ENCODE peak calls at places on chromosomes 2 and 18, in ten cellular contexts. One of them, this sample, is unnamed.

GRCh38 chr18:11689972-11690570 is 1.0 kb downstream of the GNAL start:
- DNase-seq in tibial nerve: no peak
- DNase-seq in ascending aorta: no peak
- DNase-seq in left lung: no peak
- DNase-seq in WTC11: no peak
- DNase-seq in epithelial cell of esophagus: peak
- DNase-seq in glutamatergic neuron: peak
- DNase-seq in cardiac muscle cell: peak
- DNase-seq in HCT116: no peak
- DNase-seq in neural crest cell: no peak
- DNase-seq in this sample: no peak

GRCh38 chr18:35618703-35619102 is 37.2 kb downstream of the GALNT1 start:
- DNase-seq in tibial nerve: no peak
- DNase-seq in ascending aorta: no peak
- DNase-seq in left lung: no peak
- DNase-seq in WTC11: no peak
- DNase-seq in epithelial cell of esophagus: no peak
- DNase-seq in glutamatergic neuron: no peak
- DNase-seq in cardiac muscle cell: no peak
- DNase-seq in HCT116: no peak
- DNase-seq in neural crest cell: no peak
- DNase-seq in this sample: no peak

GRCh38 chr18:28961669-28962228 is 784.8 kb upstream of the CDH2 start:
- DNase-seq in tibial nerve: no peak
- DNase-seq in ascending aorta: no peak
- DNase-seq in left lung: no peak
- DNase-seq in WTC11: peak
- DNase-seq in epithelial cell of esophagus: peak
- DNase-seq in glutamatergic neuron: peak
- DNase-seq in cardiac muscle cell: peak
- DNase-seq in HCT116: peak
- DNase-seq in neural crest cell: peak
- DNase-seq in this sample: no peak

GRCh38 chr2:110777531-110778311 is 45.3 kb downstream of the ACOXL start:
- DNase-seq in tibial nerve: no peak
- DNase-seq in ascending aorta: no peak
- DNase-seq in left lung: no peak
- DNase-seq in WTC11: no peak
- DNase-seq in epithelial cell of esophagus: no peak
- DNase-seq in glutamatergic neuron: no peak
- DNase-seq in cardiac muscle cell: no peak
- DNase-seq in HCT116: no peak
- DNase-seq in neural crest cell: no peak
- DNase-seq in this sample: no peak

GRCh38 chr2:133341575-133341974 is 226.7 kb downstream of the NCKAP5 start:
- DNase-seq in tibial nerve: no peak
- DNase-seq in ascending aorta: no peak
- DNase-seq in left lung: no peak
- DNase-seq in WTC11: no peak
- DNase-seq in epithelial cell of esophagus: no peak
- DNase-seq in glutamatergic neuron: no peak
- DNase-seq in cardiac muscle cell: no peak
- DNase-seq in HCT116: no peak
- DNase-seq in neural crest cell: no peak
- DNase-seq in this sample: no peak

GRCh38 chr2:159713691-159714585 is 1.6 kb downstream of the MARCHF7 start:
- DNase-seq in tibial nerve: no peak
- DNase-seq in ascending aorta: no peak
- DNase-seq in left lung: no peak
- DNase-seq in WTC11: no peak
- DNase-seq in epithelial cell of esophagus: peak
- DNase-seq in glutamatergic neuron: no peak
- DNase-seq in cardiac muscle cell: peak
- DNase-seq in HCT116: no peak
- DNase-seq in neural crest cell: no peak
- DNase-seq in this sample: no peak

GRCh38 chr2:228548230-228548629 is 366.7 kb upstream of the SPHKAP start:
- DNase-seq in tibial nerve: no peak
- DNase-seq in ascending aorta: no peak
- DNase-seq in left lung: no peak
- DNase-seq in WTC11: no peak
- DNase-seq in epithelial cell of esophagus: peak
- DNase-seq in glutamatergic neuron: no peak
- DNase-seq in cardiac muscle cell: no peak
- DNase-seq in HCT116: no peak
- DNase-seq in neural crest cell: no peak
- DNase-seq in this sample: no peak

GRCh38 chr2:240670402-240670801 is 12.3 kb downstream of the AQP12B start:
- DNase-seq in tibial nerve: no peak
- DNase-seq in ascending aorta: no peak
- DNase-seq in left lung: no peak
- DNase-seq in WTC11: no peak
- DNase-seq in epithelial cell of esophagus: no peak
- DNase-seq in glutamatergic neuron: no peak
- DNase-seq in cardiac muscle cell: no peak
- DNase-seq in HCT116: no peak
- DNase-seq in neural crest cell: no peak
- DNase-seq in this sample: no peak

GRCh38 chr18:13414542-13414941 is 196.0 kb downstream of the LDLRAD4 start:
- DNase-seq in tibial nerve: no peak
- DNase-seq in ascending aorta: no peak
- DNase-seq in left lung: no peak
- DNase-seq in WTC11: no peak
- DNase-seq in epithelial cell of esophagus: no peak
- DNase-seq in glutamatergic neuron: no peak
- DNase-seq in cardiac muscle cell: no peak
- DNase-seq in HCT116: no peak
- DNase-seq in neural crest cell: no peak
- DNase-seq in this sample: no peak

GRCh38 chr18:24987933-24988840 is 363.8 kb downstream of the ZNF521 start:
- DNase-seq in tibial nerve: peak
- DNase-seq in ascending aorta: no peak
- DNase-seq in left lung: no peak
- DNase-seq in WTC11: no peak
- DNase-seq in epithelial cell of esophagus: peak
- DNase-seq in glutamatergic neuron: no peak
- DNase-seq in cardiac muscle cell: no peak
- DNase-seq in HCT116: no peak
- DNase-seq in neural crest cell: no peak
- DNase-seq in this sample: no peak

GRCh38 chr2:225041871-225042799 is at the start of gene DOCK10:
- DNase-seq in tibial nerve: no peak
- DNase-seq in ascending aorta: no peak
- DNase-seq in left lung: peak
- DNase-seq in WTC11: peak
- DNase-seq in epithelial cell of esophagus: peak
- DNase-seq in glutamatergic neuron: peak
- DNase-seq in cardiac muscle cell: peak
- DNase-seq in HCT116: no peak
- DNase-seq in neural crest cell: peak
- DNase-seq in this sample: peak

GRCh38 chr18:68504441-68505221 is 210.3 kb downstream of the TMX3 start:
- DNase-seq in tibial nerve: no peak
- DNase-seq in ascending aorta: no peak
- DNase-seq in left lung: no peak
- DNase-seq in WTC11: no peak
- DNase-seq in epithelial cell of esophagus: no peak
- DNase-seq in glutamatergic neuron: no peak
- DNase-seq in cardiac muscle cell: no peak
- DNase-seq in HCT116: no peak
- DNase-seq in neural crest cell: no peak
- DNase-seq in this sample: no peak

GRCh38 chr18:56030060-56030459 is 442.1 kb upstream of the TCF4 start:
- DNase-seq in tibial nerve: no peak
- DNase-seq in ascending aorta: no peak
- DNase-seq in left lung: no peak
- DNase-seq in WTC11: no peak
- DNase-seq in epithelial cell of esophagus: no peak
- DNase-seq in glutamatergic neuron: no peak
- DNase-seq in cardiac muscle cell: no peak
- DNase-seq in HCT116: no peak
- DNase-seq in neural crest cell: no peak
- DNase-seq in this sample: no peak

GRCh38 chr2:127024769-127025356 is 82.1 kb downstream of the BIN1 start:
- DNase-seq in tibial nerve: no peak
- DNase-seq in ascending aorta: no peak
- DNase-seq in left lung: peak
- DNase-seq in WTC11: peak
- DNase-seq in epithelial cell of esophagus: peak
- DNase-seq in glutamatergic neuron: peak
- DNase-seq in cardiac muscle cell: peak
- DNase-seq in HCT116: no peak
- DNase-seq in neural crest cell: peak
- DNase-seq in this sample: no peak

GRCh38 chr2:151789055-151789834 is 39.0 kb downstream of the ARL5A start:
- DNase-seq in tibial nerve: no peak
- DNase-seq in ascending aorta: no peak
- DNase-seq in left lung: no peak
- DNase-seq in WTC11: no peak
- DNase-seq in epithelial cell of esophagus: no peak
- DNase-seq in glutamatergic neuron: no peak
- DNase-seq in cardiac muscle cell: no peak
- DNase-seq in HCT116: no peak
- DNase-seq in neural crest cell: no peak
- DNase-seq in this sample: no peak

GRCh38 chr2:151786077-151786476 is 42.1 kb downstream of the ARL5A start:
- DNase-seq in tibial nerve: no peak
- DNase-seq in ascending aorta: no peak
- DNase-seq in left lung: no peak
- DNase-seq in WTC11: no peak
- DNase-seq in epithelial cell of esophagus: no peak
- DNase-seq in glutamatergic neuron: no peak
- DNase-seq in cardiac muscle cell: no peak
- DNase-seq in HCT116: no peak
- DNase-seq in neural crest cell: no peak
- DNase-seq in this sample: no peak

GRCh38 chr2:151782378-151783132 is 45.7 kb downstream of the ARL5A start:
- DNase-seq in tibial nerve: no peak
- DNase-seq in ascending aorta: no peak
- DNase-seq in left lung: no peak
- DNase-seq in WTC11: no peak
- DNase-seq in epithelial cell of esophagus: no peak
- DNase-seq in glutamatergic neuron: no peak
- DNase-seq in cardiac muscle cell: no peak
- DNase-seq in HCT116: no peak
- DNase-seq in neural crest cell: no peak
- DNase-seq in this sample: no peak

GRCh38 chr2:151783133-151783520 is 45.1 kb downstream of the ARL5A start:
- DNase-seq in tibial nerve: no peak
- DNase-seq in ascending aorta: no peak
- DNase-seq in left lung: no peak
- DNase-seq in WTC11: no peak
- DNase-seq in epithelial cell of esophagus: no peak
- DNase-seq in glutamatergic neuron: no peak
- DNase-seq in cardiac muscle cell: no peak
- DNase-seq in HCT116: no peak
- DNase-seq in neural crest cell: no peak
- DNase-seq in this sample: no peak

DNA sequence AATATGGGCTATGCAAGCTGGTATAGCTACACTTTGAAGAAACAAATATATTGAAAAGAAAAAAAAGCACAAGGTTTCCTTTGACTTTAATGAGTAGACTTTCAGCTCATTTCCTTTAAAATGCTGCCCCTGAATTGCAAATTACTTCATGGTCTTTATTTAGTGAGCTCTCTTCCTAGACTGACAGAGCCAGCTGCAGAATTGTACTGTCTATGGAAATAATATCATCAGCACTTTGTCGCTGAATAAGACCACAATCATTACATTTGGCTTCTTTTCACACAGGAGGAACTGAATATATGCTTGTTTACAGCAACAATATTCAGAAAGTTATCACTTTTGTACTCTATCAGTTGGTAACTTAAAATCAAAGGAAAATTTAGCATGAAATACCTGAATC is 41.7 kb downstream of the ARL5A start:
- DNase-seq in tibial nerve: no peak
- DNase-seq in ascending aorta: no peak
- DNase-seq in left lung: no peak
- DNase-seq in WTC11: no peak
- DNase-seq in epithelial cell of esophagus: no peak
- DNase-seq in glutamatergic neuron: no peak
- DNase-seq in cardiac muscle cell: no peak
- DNase-seq in HCT116: no peak
- DNase-seq in neural crest cell: no peak
- DNase-seq in this sample: no peak
- TF ChIP-seq CTCF in tibial nerve: no peak
- TF ChIP-seq CTCF in ascending aorta: no peak
- TF ChIP-seq CTCF in left lung: no peak
- TF ChIP-seq CTCF in WTC11: no peak
- TF ChIP-seq CTCF in epithelial cell of esophagus: no peak
- TF ChIP-seq CTCF in glutamatergic neuron: no peak
- TF ChIP-seq CTCF in cardiac muscle cell: no peak
- TF ChIP-seq CTCF in HCT116: no peak
- TF ChIP-seq CTCF in neural crest cell: no peak
- TF ChIP-seq CTCF in this sample: no peak

GRCh38 chr18:1103567-1103966 is 198.9 kb downstream of the ADCYAP1 start:
- DNase-seq in tibial nerve: no peak
- DNase-seq in ascending aorta: no peak
- DNase-seq in left lung: no peak
- DNase-seq in WTC11: no peak
- DNase-seq in epithelial cell of esophagus: no peak
- DNase-seq in glutamatergic neuron: no peak
- DNase-seq in cardiac muscle cell: no peak
- DNase-seq in HCT116: no peak
- DNase-seq in neural crest cell: no peak
- DNase-seq in this sample: no peak
- TF ChIP-seq CTCF in tibial nerve: no peak
- TF ChIP-seq CTCF in ascending aorta: no peak
- TF ChIP-seq CTCF in left lung: no peak
- TF ChIP-seq CTCF in WTC11: no peak
- TF ChIP-seq CTCF in epithelial cell of esophagus: no peak
- TF ChIP-seq CTCF in glutamatergic neuron: no peak
- TF ChIP-seq CTCF in cardiac muscle cell: no peak
- TF ChIP-seq CTCF in HCT116: no peak
- TF ChIP-seq CTCF in neural crest cell: no peak
- TF ChIP-seq CTCF in this sample: no peak

GRCh38 chr2:115384399-115384798 is 942.0 kb downstream of the DPP10 start:
- DNase-seq in tibial nerve: no peak
- DNase-seq in ascending aorta: no peak
- DNase-seq in left lung: no peak
- DNase-seq in WTC11: no peak
- DNase-seq in epithelial cell of esophagus: no peak
- DNase-seq in glutamatergic neuron: no peak
- DNase-seq in cardiac muscle cell: no peak
- DNase-seq in HCT116: no peak
- DNase-seq in neural crest cell: no peak
- DNase-seq in this sample: no peak
- TF ChIP-seq CTCF in tibial nerve: no peak
- TF ChIP-seq CTCF in ascending aorta: no peak
- TF ChIP-seq CTCF in left lung: no peak
- TF ChIP-seq CTCF in WTC11: no peak
- TF ChIP-seq CTCF in epithelial cell of esophagus: no peak
- TF ChIP-seq CTCF in glutamatergic neuron: no peak
- TF ChIP-seq CTCF in cardiac muscle cell: no peak
- TF ChIP-seq CTCF in HCT116: no peak
- TF ChIP-seq CTCF in neural crest cell: no peak
- TF ChIP-seq CTCF in this sample: no peak

DNA sequence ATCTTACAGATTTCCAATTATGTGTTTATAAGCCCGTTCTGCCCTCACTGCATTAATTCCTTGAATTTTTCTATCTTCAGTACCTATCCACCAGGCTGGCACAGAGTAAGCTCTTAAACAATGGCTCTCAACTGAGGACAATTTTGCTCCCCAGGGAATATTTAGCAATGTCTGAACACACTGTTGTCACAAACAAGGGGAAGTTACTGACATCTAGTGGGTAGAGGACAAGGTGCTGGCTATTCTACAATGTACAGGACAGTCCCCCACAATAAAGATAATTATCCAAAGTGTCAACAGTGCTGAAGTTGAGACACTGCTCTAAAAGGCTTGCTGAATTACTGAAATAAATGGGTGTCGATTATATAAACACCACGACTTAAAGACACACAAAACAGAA is 5.0 kb downstream of the NDUFS1 start:
- DNase-seq in tibial nerve: no peak
- DNase-seq in ascending aorta: no peak
- DNase-seq in left lung: no peak
- DNase-seq in WTC11: no peak
- DNase-seq in epithelial cell of esophagus: peak
- DNase-seq in glutamatergic neuron: no peak
- DNase-seq in cardiac muscle cell: peak
- DNase-seq in HCT116: no peak
- DNase-seq in neural crest cell: no peak
- DNase-seq in this sample: no peak
- TF ChIP-seq CTCF in tibial nerve: no peak
- TF ChIP-seq CTCF in ascending aorta: no peak
- TF ChIP-seq CTCF in left lung: no peak
- TF ChIP-seq CTCF in WTC11: no peak
- TF ChIP-seq CTCF in epithelial cell of esophagus: peak
- TF ChIP-seq CTCF in glutamatergic neuron: peak
- TF ChIP-seq CTCF in cardiac muscle cell: no peak
- TF ChIP-seq CTCF in HCT116: peak
- TF ChIP-seq CTCF in neural crest cell: no peak
- TF ChIP-seq CTCF in this sample: peak